ENCODE peak calls at places on chromosomes 11 and 22, in ten cellular contexts. J is GM23248, F is HCT116, W is hepatocyte, O is MM.1S, G is OCI-LY7, B is GM23338, M is PC-3, Q is SK-N-SH, V is PC-9. L is an unnamed sample.

GRCh38 chr11:1864831-1865665 is 12.2 kb downstream of the LSP1 start:
- DNase-seq in J (no peak), F (no peak), W (no peak), O (no peak), G (no peak), B (no peak), M (no peak), Q (peak; percentile 77), V (no peak), L (no peak)

GRCh38 chr22:49704345-49705215 is 123.1 kb downstream of the BRD1 start:
- DNase-seq in J (no peak), F (no peak), W (no peak), O (no peak), G (no peak), B (no peak), M (no peak), Q (peak; percentile 84), V (no peak), L (no peak)

GRCh38 chr11:109096266-109096665 is 325.7 kb upstream of the C11orf87 start:
- DNase-seq in J (no peak), F (no peak), W (no peak), O (no peak), G (no peak), B (no peak), M (no peak), Q (no peak), V (no peak), L (no peak)

GRCh38 chr22:30044369-30044768 is 35.9 kb upstream of the HORMAD2 start:
- DNase-seq in J (peak; percentile 96), F (peak; percentile 37), W (peak; percentile 78), O (no peak), G (no peak), B (no peak), M (peak; percentile 71), Q (peak; percentile 45), V (peak; percentile 61), L (no peak)

GRCh38 chr22:20927940-20928572 is 10.8 kb downstream of the CRKL start:
- DNase-seq in J (no peak), F (no peak), W (no peak), O (no peak), G (no peak), B (no peak), M (no peak), Q (no peak), V (no peak), L (no peak)

GRCh38 chr22:20776624-20777405 is 2.9 kb downstream of the SERPIND1 start:
- DNase-seq in J (no peak), F (no peak), W (no peak), O (no peak), G (no peak), B (no peak), M (no peak), Q (no peak), V (no peak), L (no peak)

GRCh38 chr11:416757-417621 is 2.2 kb upstream of the SIGIRR start:
- DNase-seq in J (peak; percentile 65), F (no peak), W (peak; percentile 87), O (no peak), G (no peak), B (peak; percentile 93), M (peak; percentile 79), Q (no peak), V (peak; percentile 79), L (no peak)

GRCh38 chr11:45252134-45252856 is 33.8 kb downstream of the SYT13 start:
- DNase-seq in J (peak; percentile 55), F (peak; percentile 75), W (peak; percentile 74), O (peak; percentile 72), G (peak; percentile 44), B (peak; percentile 89), M (peak; percentile 60), Q (peak; percentile 63), V (peak; percentile 38), L (peak; percentile 85)

GRCh38 chr11:57378166-57378565 is 2.8 kb downstream of the PRG3 start:
- DNase-seq in J (peak; percentile 48), F (no peak), W (no peak), O (no peak), G (no peak), B (no peak), M (no peak), Q (no peak), V (no peak), L (no peak)

GRCh38 chr11:103987631-103988594 is 48.5 kb upstream of the DDI1 start:
- DNase-seq in J (peak; percentile 14), F (no peak), W (no peak), O (no peak), G (no peak), B (peak; percentile 56), M (peak; percentile 22), Q (no peak), V (no peak), L (peak; percentile 69)

GRCh38 chr11:126586303-126586627 is 230.8 kb downstream of the ST3GAL4 start:
- DNase-seq in J (no peak), F (no peak), W (no peak), O (no peak), G (no peak), B (peak; percentile 56), M (no peak), Q (no peak), V (no peak), L (no peak)

GRCh38 chr11:12079726-12080556 is 30.4 kb upstream of the MICAL2 start:
- DNase-seq in J (peak; percentile 97), F (peak; percentile 79), W (peak; percentile 85), O (no peak), G (no peak), B (no peak), M (peak; percentile 96), Q (no peak), V (peak; percentile 60), L (no peak)

GRCh38 chr11:86134580-86135318 is 65.9 kb upstream of the PICALM start:
- DNase-seq in J (no peak), F (no peak), W (peak; percentile 59), O (no peak), G (no peak), B (no peak), M (peak; percentile 55), Q (no peak), V (no peak), L (no peak)

GRCh38 chr22:43114958-43115357 is 4.4 kb downstream of the BIK start:
- DNase-seq in J (no peak), F (no peak), W (peak; percentile 42), O (no peak), G (peak; percentile 45), B (no peak), M (peak; percentile 85), Q (no peak), V (no peak), L (no peak)

GRCh38 chr11:64861227-64861970 is 16.9 kb upstream of the CDC42BPG start:
- DNase-seq in J (no peak), F (no peak), W (no peak), O (no peak), G (peak; percentile 75), B (no peak), M (no peak), Q (no peak), V (no peak), L (no peak)
- H3K9me2 ChIP-seq in J (no peaks in the 10 kb centered on the region), F (no peaks in the 10 kb centered on the region), W (no peaks in the 10 kb centered on the region), O (no peaks in the 10 kb centered on the region), G (no peaks in the 10 kb centered on the region), B (no peaks in the 10 kb centered on the region), M (no peaks in the 10 kb centered on the region), Q (no peaks in the 10 kb centered on the region), V (no peaks in the 10 kb centered on the region), L (no peaks in the 10 kb centered on the region)

DNA sequence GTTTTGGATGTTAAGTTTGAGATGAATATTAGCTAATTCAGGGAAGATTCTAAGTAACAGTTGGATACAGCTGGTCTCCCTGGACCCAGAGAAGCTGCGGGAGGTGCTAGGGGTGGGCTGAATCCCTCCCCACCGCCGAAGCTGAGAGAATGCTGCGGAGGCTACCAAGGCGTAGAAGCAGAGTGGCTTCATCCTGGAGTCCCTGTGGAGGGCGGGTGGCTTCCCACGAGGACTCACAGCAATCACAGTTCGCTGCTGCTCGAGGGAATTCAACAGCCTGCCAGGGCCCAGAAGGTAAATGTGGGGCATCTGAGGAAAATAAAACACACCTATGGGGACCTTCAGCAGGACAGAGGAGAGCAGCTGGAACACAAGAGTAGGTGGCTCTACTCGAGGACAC is 11.1 kb upstream of the B3GAT1 start:
- DNase-seq in J (no peak), F (no peak), W (no peak), O (no peak), G (no peak), B (no peak), M (no peak), Q (no peak), V (no peak), L (no peak)
- H3K9me2 ChIP-seq in J (no peaks in the 10 kb centered on the region), F (no peaks in the 10 kb centered on the region), W (no peaks in the 10 kb centered on the region), O (no peaks in the 10 kb centered on the region), G (no peaks in the 10 kb centered on the region), B (no peaks in the 10 kb centered on the region), M (no peaks in the 10 kb centered on the region), Q (no peaks in the 10 kb centered on the region), V (no peaks in the 10 kb centered on the region), L (no peaks in the 10 kb centered on the region)

GRCh38 chr11:22169833-22170232 is 23.1 kb upstream of the ANO5 start:
- DNase-seq in J (peak; percentile 24), F (no peak), W (no peak), O (peak; percentile 25), G (peak; percentile 1), B (peak; percentile 27), M (peak; percentile 5), Q (no peak), V (no peak), L (peak; percentile 46)

GRCh38 chr11:22177186-22177585 is 15.7 kb upstream of the ANO5 start:
- DNase-seq in J (no peak), F (no peak), W (no peak), O (no peak), G (no peak), B (peak; percentile 21), M (no peak), Q (no peak), V (no peak), L (no peak)

GRCh38 chr11:22173532-22173931 is 19.4 kb upstream of the ANO5 start:
- DNase-seq in J (no peak), F (no peak), W (no peak), O (no peak), G (no peak), B (no peak), M (no peak), Q (no peak), V (no peak), L (no peak)
- H3K9me2 ChIP-seq in J (no peaks in the 10 kb centered on the region), F (no peaks in the 10 kb centered on the region), W (no peaks in the 10 kb centered on the region), O (no peaks in the 10 kb centered on the region), G (no peaks in the 10 kb centered on the region), B (no peaks in the 10 kb centered on the region), M (no peaks in the 10 kb centered on the region), Q (no peaks in the 10 kb centered on the region), V (no peaks in the 10 kb centered on the region), L (no peaks in the 10 kb centered on the region)

DNA sequence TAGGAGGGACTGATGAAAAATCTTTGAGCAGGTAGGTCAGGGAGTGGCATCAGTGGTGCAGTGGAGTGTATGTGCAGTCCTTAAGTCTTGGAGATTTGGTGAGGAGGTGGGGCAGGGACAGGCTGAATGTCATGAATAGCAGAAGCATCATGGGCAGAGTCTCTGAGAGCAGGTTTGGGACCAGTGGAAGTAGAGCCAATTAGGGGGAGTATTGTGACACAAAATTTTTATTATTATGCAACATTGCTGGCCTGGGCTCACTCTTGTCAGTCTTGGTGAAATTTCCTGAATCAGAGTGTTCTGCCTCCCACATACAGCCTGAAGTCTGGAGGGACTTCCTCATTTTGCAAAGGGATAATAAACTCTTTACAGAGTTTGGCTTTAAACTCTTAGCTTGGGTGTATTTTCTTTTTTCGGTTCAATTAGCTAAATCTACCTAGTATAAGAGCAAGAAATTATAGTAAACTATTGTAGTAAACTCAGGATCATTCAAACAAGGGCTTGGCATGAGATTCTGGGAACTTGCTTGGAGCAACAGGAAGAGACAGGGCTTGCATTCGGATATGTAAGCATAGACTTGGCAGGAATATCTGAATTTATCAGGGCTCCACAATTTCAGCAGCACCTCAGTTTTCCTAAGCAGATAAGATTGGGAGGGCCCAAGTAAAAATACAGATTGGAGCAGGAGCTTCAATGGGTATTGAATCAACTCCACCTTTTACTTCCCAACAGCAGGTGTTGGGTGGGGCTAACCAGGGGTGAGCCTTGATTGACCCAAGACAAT is 67.6 kb downstream of the FDX1 start:
- DNase-seq in J (no peak), F (no peak), W (no peak), O (no peak), G (no peak), B (no peak), M (no peak), Q (no peak), V (no peak), L (no peak)
- H3K9me2 ChIP-seq in J (no peaks in the 10 kb centered on the region), F (no peaks in the 10 kb centered on the region), W (no peaks in the 10 kb centered on the region), O (no peaks in the 10 kb centered on the region), G (no peaks in the 10 kb centered on the region), B (peaks cover 3% of the 10 kb centered on the region), M (no peaks in the 10 kb centered on the region), Q (no peaks in the 10 kb centered on the region), V (no peaks in the 10 kb centered on the region), L (no peaks in the 10 kb centered on the region)